ENCODE peak calls at places on chromosomes 3 and 15, in six cellular contexts. R, D, I, H, C and Y are unnamed samples.

GRCh38 chr3:99920530-99921376 is 103.1 kb downstream of the CMSS1 start:
- DNase-seq in R (no peak), D (no peak), I (no peak), H (peak), C (peak), Y (peak)

GRCh38 chr3:73212683-73213082 is 151.2 kb downstream of the EBLN2 start:
- DNase-seq in R (no peak), D (no peak), I (no peak), H (no peak), C (no peak), Y (no peak)

GRCh38 chr3:168998792-168999191 is 664.7 kb downstream of the MECOM start:
- DNase-seq in R (no peak), D (no peak), I (peak), H (no peak), C (no peak), Y (no peak)

GRCh38 chr15:84826369-84826823 is 9.2 kb downstream of the ALPK3 start:
- DNase-seq in R (no peak), D (peak), I (peak), H (no peak), C (peak), Y (peak)

GRCh38 chr15:52466134-52466701 is 62.5 kb downstream of the MYO5A start:
- DNase-seq in R (no peak), D (no peak), I (no peak), H (no peak), C (peak), Y (peak)

GRCh38 chr3:141278196-141279073 is 46.8 kb downstream of the PXYLP1 start:
- DNase-seq in R (no peak), D (no peak), I (peak), H (no peak), C (no peak), Y (peak)

GRCh38 chr3:129161860-129162271 is 1.0 kb upstream of the ISY1 start:
- DNase-seq in R (no peak), D (no peak), I (peak), H (no peak), C (peak), Y (peak)

GRCh38 chr3:28250999-28251398 is 9.6 kb downstream of the CMC1 start:
- DNase-seq in R (no peak), D (no peak), I (peak), H (no peak), C (no peak), Y (peak)

GRCh38 chr3:172135185-172135584 is 95.8 kb downstream of the FNDC3B start:
- DNase-seq in R (no peak), D (no peak), I (no peak), H (no peak), C (no peak), Y (no peak)

GRCh38 chr3:116367761-116368395 is 77.4 kb downstream of the LSAMP start:
- DNase-seq in R (no peak), D (no peak), I (no peak), H (no peak), C (no peak), Y (no peak)

GRCh38 chr3:21357241-21357640 is 393.8 kb downstream of the ZNF385D start:
- DNase-seq in R (no peak), D (no peak), I (no peak), H (no peak), C (no peak), Y (no peak)

GRCh38 chr3:43621406-43621973 is 321 bp downstream of the ANO10 start:
- DNase-seq in R (peak), D (peak), I (peak), H (no peak), C (peak), Y (no peak)

GRCh38 chr3:23806322-23807160 is 786 bp downstream of the UBE2E1 start:
- DNase-seq in R (peak), D (peak), I (no peak), H (peak), C (peak), Y (peak)

GRCh38 chr15:31202953-31203352 is 101.4 kb upstream of the TRPM1 start:
- DNase-seq in R (no peak), D (no peak), I (no peak), H (no peak), C (peak), Y (no peak)

GRCh38 chr3:190192807-190193206 is 72.1 kb upstream of the P3H2 start:
- DNase-seq in R (no peak), D (no peak), I (no peak), H (no peak), C (no peak), Y (no peak)

GRCh38 chr15:57307527-57308193 is 68.6 kb upstream of the CGNL1 start:
- DNase-seq in R (no peak), D (no peak), I (no peak), H (no peak), C (no peak), Y (no peak)

GRCh38 chr3:135238866-135239434 is 443.9 kb downstream of the EPHB1 start:
- DNase-seq in R (no peak), D (peak), I (no peak), H (no peak), C (no peak), Y (no peak)

GRCh38 chr3:112034436-112034835 is at the start of gene TMPRSS7:
- DNase-seq in R (no peak), D (no peak), I (no peak), H (no peak), C (no peak), Y (no peak)

GRCh38 chr3:134126153-134126552 is 96.4 kb upstream of the SLCO2A1 start:
- DNase-seq in R (no peak), D (no peak), I (no peak), H (no peak), C (no peak), Y (peak)

GRCh38 chr3:172678068-172678467 is 32.8 kb downstream of the NCEH1 start:
- DNase-seq in R (no peak), D (peak), I (no peak), H (no peak), C (no peak), Y (no peak)

GRCh38 chr3:169266351-169266750 is 397.2 kb downstream of the MECOM start:
- DNase-seq in R (no peak), D (no peak), I (no peak), H (no peak), C (no peak), Y (no peak)

GRCh38 chr3:69761896-69762789 is 22.9 kb downstream of the MITF start:
- DNase-seq in R (no peak), D (no peak), I (peak), H (no peak), C (peak), Y (no peak)

GRCh38 chr15:66718220-66718988 is 16.4 kb downstream of the SMAD6 start:
- DNase-seq in R (no peak), D (no peak), I (no peak), H (no peak), C (no peak), Y (no peak)

GRCh38 chr3:156483961-156484787 is 70.7 kb downstream of the SSR3 start:
- DNase-seq in R (no peak), D (no peak), I (peak), H (no peak), C (peak), Y (peak)

GRCh38 chr15:94097567-94097966 is 133.8 kb upstream of the MCTP2 start:
- DNase-seq in R (no peak), D (no peak), I (no peak), H (no peak), C (no peak), Y (no peak)

GRCh38 chr3:57038466-57039164 is 21.8 kb upstream of the SPATA12 start:
- DNase-seq in R (no peak), D (no peak), I (no peak), H (no peak), C (no peak), Y (no peak)

GRCh38 chr3:36964827-36965226 is 20.0 kb upstream of the TRANK1 start:
- DNase-seq in R (no peak), D (no peak), I (no peak), H (no peak), C (no peak), Y (no peak)

GRCh38 chr3:152069871-152070270 is 196.4 kb downstream of the SUCNR1 start:
- DNase-seq in R (no peak), D (no peak), I (peak), H (no peak), C (no peak), Y (peak)

GRCh38 chr15:68310178-68310810 is 32.7 kb downstream of the FEM1B start:
- DNase-seq in R (no peak), D (no peak), I (no peak), H (peak), C (no peak), Y (no peak)

GRCh38 chr3:170585937-170586310 is at the start of gene SLC7A14:
- DNase-seq in R (no peak), D (peak), I (no peak), H (peak), C (no peak), Y (no peak)

GRCh38 chr3:53978386-53978785 is 86.7 kb upstream of the SELENOK start:
- DNase-seq in R (no peak), D (no peak), I (no peak), H (no peak), C (no peak), Y (no peak)

GRCh38 chr3:169404491-169404890 is 259.0 kb downstream of the MECOM start:
- DNase-seq in R (no peak), D (no peak), I (no peak), H (no peak), C (no peak), Y (no peak)

GRCh38 chr3:39192490-39193092 is at the start of gene XIRP1:
- DNase-seq in R (no peak), D (no peak), I (peak), H (no peak), C (peak), Y (no peak)